ENCODE peak calls at places on chromosomes 6 and 20, in four cellular contexts. Y is ascending aorta, P is lower leg skin, J is glutamatergic neuron. U is an unnamed sample.

GRCh38 chr20:57048027-57048869 is 218.2 kb downstream of the BMP7 start:
- DNase-seq in Y (no peak), P (peak), J (peak), U (peak)

GRCh38 chr6:16006681-16007080 is 122.2 kb upstream of the MYLIP start:
- DNase-seq in Y (no peak), P (no peak), J (no peak), U (no peak)

GRCh38 chr20:4038047-4038459 is 22.7 kb upstream of the RNF24 start:
- DNase-seq in Y (peak), P (peak), J (peak), U (no peak)

GRCh38 chr6:152981989-152982767 is 663 bp downstream of the FBXO5 start:
- DNase-seq in Y (no peak), P (no peak), J (peak), U (peak)

GRCh38 chr6:101539510-101540245 is 146.2 kb downstream of the GRIK2 start:
- DNase-seq in Y (no peak), P (no peak), J (no peak), U (no peak)

GRCh38 chr6:97958143-97958542 is 675.1 kb upstream of the MMS22L start:
- DNase-seq in Y (no peak), P (no peak), J (peak), U (no peak)

GRCh38 chr20:41425180-41425884 is 58.7 kb upstream of the EMILIN3 start:
- DNase-seq in Y (no peak), P (no peak), J (no peak), U (no peak)

GRCh38 chr6:87436435-87436834 is 28.7 kb downstream of the CFAP206 start:
- DNase-seq in Y (no peak), P (peak), J (no peak), U (peak)

GRCh38 chr6:148624025-148624424 is 122.8 kb upstream of the UST start:
- DNase-seq in Y (no peak), P (peak), J (no peak), U (no peak)

DNA sequence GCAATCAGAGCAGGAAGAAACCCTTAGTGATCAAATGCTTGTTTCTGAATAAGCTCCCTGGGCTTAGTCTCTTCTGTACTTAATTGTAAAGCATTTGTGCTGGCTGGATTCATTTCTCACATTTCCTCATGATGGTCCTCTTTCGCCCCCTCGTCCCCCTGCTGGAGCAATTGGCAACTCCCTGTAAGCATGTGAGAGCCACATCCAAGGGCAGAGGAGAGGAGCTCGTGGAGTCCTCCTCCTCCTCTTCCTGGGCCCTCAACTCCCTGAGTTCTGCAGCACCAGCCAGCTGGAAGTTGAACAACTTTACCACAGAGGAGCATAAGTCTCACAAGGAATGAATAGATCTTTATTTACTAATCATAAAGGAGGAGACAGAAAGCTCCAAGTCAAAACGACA is 12.6 kb downstream of the ANKEF1 start:
- DNase-seq in Y (no peak), P (no peak), J (peak), U (peak)
- TF ChIP-seq CTCF in Y (no peak), P (no peak), J (peak), U (peak)

DNA sequence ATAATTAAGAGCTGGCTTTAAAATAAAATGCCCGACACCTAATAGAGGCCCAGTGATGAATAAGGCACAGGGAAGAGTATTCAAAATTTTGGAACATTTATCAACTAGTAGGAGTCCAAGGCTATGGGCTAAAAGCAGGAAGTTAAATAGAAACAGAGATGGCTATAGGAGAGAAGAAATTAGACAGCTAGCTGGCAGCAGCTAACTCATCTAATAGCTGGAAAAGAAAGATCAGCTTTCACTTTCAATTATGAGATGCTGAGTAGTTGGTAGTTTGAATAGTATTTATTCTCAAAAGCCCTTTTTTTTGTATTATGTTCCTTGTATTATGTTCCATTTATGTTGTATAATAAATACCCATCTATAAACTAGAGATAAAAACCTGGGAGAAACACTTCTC is 215.7 kb downstream of the SLC35F1 start:
- DNase-seq in Y (no peak), P (no peak), J (no peak), U (no peak)
- TF ChIP-seq CTCF in Y (no peak), P (no peak), J (no peak), U (no peak)

DNA sequence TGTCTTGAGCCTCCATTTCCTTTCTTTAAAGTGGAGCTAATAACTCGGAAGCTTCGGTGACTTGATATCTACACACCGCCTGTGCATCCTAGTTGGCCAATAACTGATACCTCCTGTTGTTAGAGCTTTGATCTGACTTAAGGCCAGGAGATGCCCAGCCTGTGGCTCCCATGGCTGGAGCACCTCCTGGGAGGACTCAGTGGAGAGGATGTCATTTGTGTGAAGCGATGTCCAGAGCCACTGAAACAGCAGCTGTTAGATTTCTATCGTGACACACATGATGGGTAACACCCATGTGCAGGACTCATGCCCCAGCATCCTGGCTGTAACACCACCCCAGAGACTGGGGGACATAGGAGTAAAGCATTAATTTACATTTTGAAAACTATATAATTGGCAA is 30.8 kb downstream of the SDCBP2 start:
- DNase-seq in Y (no peak), P (no peak), J (no peak), U (no peak)
- TF ChIP-seq CTCF in Y (no peak), P (no peak), J (no peak), U (no peak)

DNA sequence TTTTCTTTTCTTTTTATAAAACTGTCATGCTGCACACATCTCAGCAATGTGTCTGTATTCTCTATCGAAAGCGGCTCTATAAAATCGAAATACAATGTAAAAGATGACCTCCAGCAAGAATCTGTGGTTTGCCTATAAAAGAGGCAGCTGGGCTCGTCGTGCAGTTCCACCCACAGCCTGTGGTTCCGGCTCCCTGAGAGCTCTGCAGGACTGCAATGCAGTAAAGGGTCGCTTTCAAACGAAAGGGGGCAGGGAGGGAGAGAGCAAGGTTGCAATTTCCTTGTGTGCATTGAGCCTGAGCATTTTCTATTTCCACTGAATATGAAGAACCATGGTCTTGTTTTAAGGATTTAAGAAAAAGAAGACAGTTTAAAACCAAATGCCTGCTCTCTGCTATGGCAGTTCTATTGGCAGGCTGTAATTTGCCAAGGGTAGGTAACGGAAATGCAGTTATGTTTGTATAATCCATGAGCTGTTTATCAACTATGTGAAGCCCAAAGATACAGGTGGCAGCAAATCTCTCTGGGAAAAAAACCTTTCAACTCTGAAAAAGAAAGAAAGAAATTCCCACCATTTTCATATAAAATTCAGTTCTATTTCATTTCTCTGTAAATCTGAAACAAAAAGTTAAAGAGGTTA is 236.5 kb downstream of the HACE1 start:
- DNase-seq in Y (no peak), P (no peak), J (peak), U (peak)
- TF ChIP-seq CTCF in Y (no peak), P (no peak), J (no peak), U (no peak)

GRCh38 chr6:113039013-113039412 is 691.9 kb downstream of the RFPL4B start:
- DNase-seq in Y (no peak), P (no peak), J (no peak), U (no peak)
- TF ChIP-seq CTCF in Y (no peak), P (no peak), J (no peak), U (no peak)

GRCh38 chr6:35755525-35755924 is 18.7 kb downstream of the ARMC12 start:
- DNase-seq in Y (no peak), P (no peak), J (no peak), U (no peak)

GRCh38 chr6:35759401-35759800 is 17.0 kb upstream of the CLPSL2 start:
- DNase-seq in Y (no peak), P (no peak), J (no peak), U (no peak)

GRCh38 chr6:35752330-35752729 is 15.5 kb downstream of the ARMC12 start:
- DNase-seq in Y (no peak), P (no peak), J (no peak), U (no peak)

GRCh38 chr6:35754452-35755321 is 17.9 kb downstream of the ARMC12 start:
- DNase-seq in Y (no peak), P (no peak), J (no peak), U (no peak)

GRCh38 chr6:35757461-35758123 is 18.8 kb upstream of the CLPSL2 start:
- DNase-seq in Y (no peak), P (no peak), J (no peak), U (peak)
- TF ChIP-seq CTCF in Y (peak), P (no peak), J (no peak), U (no peak)

GRCh38 chr6:33428891-33429744 is 9.3 kb downstream of the SYNGAP1 start:
- DNase-seq in Y (no peak), P (no peak), J (no peak), U (no peak)
- TF ChIP-seq CTCF in Y (no peak), P (no peak), J (no peak), U (no peak)

DNA sequence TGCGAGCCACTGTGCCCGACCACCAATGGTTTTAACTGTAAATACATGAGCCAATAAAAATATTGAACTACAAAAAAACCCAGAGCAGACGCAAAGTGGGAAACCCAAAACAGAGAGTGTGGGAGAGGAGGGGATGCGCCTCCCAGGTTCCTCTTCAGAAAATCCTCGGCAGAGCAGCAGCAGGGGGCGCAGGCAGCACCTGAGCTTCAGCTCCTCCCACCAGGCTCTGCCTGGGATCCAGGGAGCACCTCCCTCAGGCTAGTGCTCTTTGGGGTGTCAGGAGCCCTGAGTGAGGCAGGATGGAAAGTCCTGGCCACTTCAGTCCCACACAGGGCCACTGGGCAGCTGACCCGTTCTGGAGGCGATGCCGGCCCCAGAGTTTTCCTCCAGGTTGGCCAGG is 536.9 kb upstream of the CDH4 start:
- DNase-seq in Y (no peak), P (no peak), J (no peak), U (no peak)
- TF ChIP-seq CTCF in Y (no peak), P (no peak), J (no peak), U (no peak)

U was measured in endothelial cell.